ENCODE peak calls at places on chromosomes 13 and 19, in seven cellular contexts. One of them, this sample, is unnamed.

GRCh38 chr19:19463348-19464117 is 51.8 kb downstream of the TSSK6 start:
- DNase-seq in CD4-positive, CD25-positive, alpha-beta regulatory T cell: no peak
- DNase-seq in thyroid gland: peak
- DNase-seq in thoracic aorta: no peak
- DNase-seq in testis: no peak
- DNase-seq in aorta: peak
- DNase-seq in esophagus muscularis mucosa: no peak
- DNase-seq in this sample: no peak

GRCh38 chr13:111913790-111914189 is 153.2 kb upstream of the SOX1 start:
- DNase-seq in esophagus muscularis mucosa: peak
- DNase-seq in CD4-positive, CD25-positive, alpha-beta regulatory T cell: no peak
- DNase-seq in thoracic aorta: no peak
- DNase-seq in aorta: no peak
- DNase-seq in thyroid gland: no peak
- DNase-seq in testis: no peak
- DNase-seq in this sample: no peak

GRCh38 chr19:39112338-39112890 is 13.2 kb upstream of the PAK4 start:
- DNase-seq in aorta: no peak
- DNase-seq in testis: no peak
- DNase-seq in thoracic aorta: no peak
- DNase-seq in esophagus muscularis mucosa: no peak
- DNase-seq in thyroid gland: no peak
- DNase-seq in CD4-positive, CD25-positive, alpha-beta regulatory T cell: no peak
- DNase-seq in this sample: no peak

GRCh38 chr13:65292488-65292901 is 1937.6 kb downstream of the PCDH9 start:
- DNase-seq in thoracic aorta: no peak
- DNase-seq in testis: no peak
- DNase-seq in aorta: no peak
- DNase-seq in esophagus muscularis mucosa: no peak
- DNase-seq in CD4-positive, CD25-positive, alpha-beta regulatory T cell: no peak
- DNase-seq in thyroid gland: no peak
- DNase-seq in this sample: no peak

GRCh38 chr19:14102102-14102696 is 11.6 kb upstream of the SAMD1 start:
- DNase-seq in thoracic aorta: no peak
- DNase-seq in testis: no peak
- DNase-seq in thyroid gland: no peak
- DNase-seq in esophagus muscularis mucosa: no peak
- DNase-seq in aorta: no peak
- DNase-seq in CD4-positive, CD25-positive, alpha-beta regulatory T cell: no peak
- DNase-seq in this sample: no peak

GRCh38 chr19:48321372-48321621 is 4.1 kb upstream of the EMP3 start:
- DNase-seq in esophagus muscularis mucosa: peak
- DNase-seq in testis: peak
- DNase-seq in aorta: peak
- DNase-seq in thyroid gland: peak
- DNase-seq in CD4-positive, CD25-positive, alpha-beta regulatory T cell: peak
- DNase-seq in thoracic aorta: peak
- DNase-seq in this sample: peak

GRCh38 chr19:49761625-49762311 is 1.3 kb downstream of the TSKS start:
- DNase-seq in esophagus muscularis mucosa: no peak
- DNase-seq in aorta: no peak
- DNase-seq in CD4-positive, CD25-positive, alpha-beta regulatory T cell: no peak
- DNase-seq in testis: peak
- DNase-seq in thoracic aorta: no peak
- DNase-seq in thyroid gland: no peak
- DNase-seq in this sample: no peak

GRCh38 chr19:18109731-18110671 is 12.4 kb downstream of the MAST3 start:
- DNase-seq in CD4-positive, CD25-positive, alpha-beta regulatory T cell: peak
- DNase-seq in thoracic aorta: no peak
- DNase-seq in aorta: peak
- DNase-seq in esophagus muscularis mucosa: no peak
- DNase-seq in thyroid gland: peak
- DNase-seq in testis: peak
- DNase-seq in this sample: peak

GRCh38 chr13:112144616-112145220 is 77.8 kb downstream of the SOX1 start:
- DNase-seq in esophagus muscularis mucosa: no peak
- DNase-seq in aorta: no peak
- DNase-seq in thyroid gland: no peak
- DNase-seq in thoracic aorta: no peak
- DNase-seq in testis: no peak
- DNase-seq in CD4-positive, CD25-positive, alpha-beta regulatory T cell: no peak
- DNase-seq in this sample: no peak

GRCh38 chr19:36079389-36079788 is 24.7 kb downstream of the WDR62 start:
- DNase-seq in testis: no peak
- DNase-seq in CD4-positive, CD25-positive, alpha-beta regulatory T cell: no peak
- DNase-seq in esophagus muscularis mucosa: no peak
- DNase-seq in thoracic aorta: no peak
- DNase-seq in thyroid gland: no peak
- DNase-seq in aorta: no peak
- DNase-seq in this sample: no peak

GRCh38 chr13:33180009-33180804 is 105.3 kb downstream of the STARD13 start:
- DNase-seq in testis: no peak
- DNase-seq in thyroid gland: no peak
- DNase-seq in aorta: no peak
- DNase-seq in esophagus muscularis mucosa: no peak
- DNase-seq in CD4-positive, CD25-positive, alpha-beta regulatory T cell: no peak
- DNase-seq in thoracic aorta: no peak
- DNase-seq in this sample: no peak

GRCh38 chr19:15279326-15279904 is 47.2 kb upstream of the EPHX3 start:
- DNase-seq in esophagus muscularis mucosa: no peak
- DNase-seq in aorta: no peak
- DNase-seq in CD4-positive, CD25-positive, alpha-beta regulatory T cell: no peak
- DNase-seq in thoracic aorta: no peak
- DNase-seq in thyroid gland: no peak
- DNase-seq in testis: no peak
- DNase-seq in this sample: no peak

GRCh38 chr13:74047925-74048324 is 86.3 kb downstream of the KLF12 start:
- DNase-seq in CD4-positive, CD25-positive, alpha-beta regulatory T cell: no peak
- DNase-seq in thyroid gland: no peak
- DNase-seq in esophagus muscularis mucosa: no peak
- DNase-seq in testis: no peak
- DNase-seq in aorta: no peak
- DNase-seq in thoracic aorta: no peak
- DNase-seq in this sample: no peak

GRCh38 chr13:91809161-91809560 is 410.7 kb downstream of the GPC5 start:
- DNase-seq in thoracic aorta: no peak
- DNase-seq in CD4-positive, CD25-positive, alpha-beta regulatory T cell: no peak
- DNase-seq in testis: no peak
- DNase-seq in aorta: no peak
- DNase-seq in thyroid gland: no peak
- DNase-seq in esophagus muscularis mucosa: no peak
- DNase-seq in this sample: no peak
- H3K4me3 ChIP-seq in thoracic aorta: no peak
- H3K4me3 ChIP-seq in CD4-positive, CD25-positive, alpha-beta regulatory T cell: no peak
- H3K4me3 ChIP-seq in testis: no peak
- H3K4me3 ChIP-seq in aorta: no peak
- H3K4me3 ChIP-seq in thyroid gland: no peak
- H3K4me3 ChIP-seq in esophagus muscularis mucosa: no peak
- H3K4me3 ChIP-seq in this sample: no peak

DNA sequence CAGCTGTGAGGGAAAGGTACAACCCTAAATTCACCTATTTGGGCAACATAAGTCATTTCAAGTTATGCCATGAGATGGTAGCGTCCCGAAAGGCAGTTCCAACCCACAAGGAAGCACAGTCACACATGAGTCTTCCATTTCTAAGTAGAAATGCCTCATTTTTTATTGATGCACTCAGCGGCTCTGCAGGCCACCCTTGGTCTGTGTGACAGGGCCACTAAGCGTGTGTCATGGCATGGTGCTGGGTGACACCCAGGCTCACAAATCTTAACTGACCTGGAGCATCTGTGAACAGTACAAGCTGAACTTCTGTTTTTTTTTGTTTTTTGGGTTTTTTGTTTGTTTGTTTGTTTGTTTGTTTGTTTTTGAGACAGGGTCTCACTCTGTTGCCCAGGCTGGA is 15.1 kb downstream of the RAB20 start:
- DNase-seq in CD4-positive, CD25-positive, alpha-beta regulatory T cell: no peak
- DNase-seq in thoracic aorta: no peak
- DNase-seq in thyroid gland: no peak
- DNase-seq in aorta: peak
- DNase-seq in esophagus muscularis mucosa: no peak
- DNase-seq in testis: no peak
- DNase-seq in this sample: no peak
- H3K27ac ChIP-seq in CD4-positive, CD25-positive, alpha-beta regulatory T cell: no peak
- H3K27ac ChIP-seq in thoracic aorta: no peak
- H3K27ac ChIP-seq in thyroid gland: no peak
- H3K27ac ChIP-seq in aorta: no peak
- H3K27ac ChIP-seq in esophagus muscularis mucosa: peak
- H3K27ac ChIP-seq in testis: no peak
- H3K27ac ChIP-seq in this sample: no peak

GRCh38 chr19:13022111-13022858 is 27.0 kb downstream of the NFIX start:
- DNase-seq in testis: no peak
- DNase-seq in esophagus muscularis mucosa: no peak
- DNase-seq in thoracic aorta: no peak
- DNase-seq in aorta: no peak
- DNase-seq in CD4-positive, CD25-positive, alpha-beta regulatory T cell: no peak
- DNase-seq in thyroid gland: no peak
- DNase-seq in this sample: no peak
- H3K4me3 ChIP-seq in testis: no peak
- H3K4me3 ChIP-seq in esophagus muscularis mucosa: peak
- H3K4me3 ChIP-seq in thoracic aorta: peak
- H3K4me3 ChIP-seq in aorta: no peak
- H3K4me3 ChIP-seq in CD4-positive, CD25-positive, alpha-beta regulatory T cell: no peak
- H3K4me3 ChIP-seq in thyroid gland: no peak
- H3K4me3 ChIP-seq in this sample: no peak

GRCh38 chr13:59782696-59783095 is 381.0 kb downstream of the DIAPH3 start:
- DNase-seq in testis: no peak
- DNase-seq in esophagus muscularis mucosa: no peak
- DNase-seq in thyroid gland: no peak
- DNase-seq in aorta: no peak
- DNase-seq in thoracic aorta: no peak
- DNase-seq in CD4-positive, CD25-positive, alpha-beta regulatory T cell: no peak
- DNase-seq in this sample: no peak
- H3K27ac ChIP-seq in testis: no peak
- H3K27ac ChIP-seq in esophagus muscularis mucosa: no peak
- H3K27ac ChIP-seq in thyroid gland: no peak
- H3K27ac ChIP-seq in aorta: no peak
- H3K27ac ChIP-seq in thoracic aorta: no peak
- H3K27ac ChIP-seq in CD4-positive, CD25-positive, alpha-beta regulatory T cell: no peak
- H3K27ac ChIP-seq in this sample: no peak

GRCh38 chr19:55451522-55452380 is 8.7 kb upstream of the SHISA7 start:
- DNase-seq in testis: no peak
- DNase-seq in aorta: no peak
- DNase-seq in thoracic aorta: no peak
- DNase-seq in thyroid gland: no peak
- DNase-seq in esophagus muscularis mucosa: no peak
- DNase-seq in CD4-positive, CD25-positive, alpha-beta regulatory T cell: no peak
- DNase-seq in this sample: no peak
- H3K4me3 ChIP-seq in testis: peak
- H3K4me3 ChIP-seq in aorta: no peak
- H3K4me3 ChIP-seq in thoracic aorta: peak
- H3K4me3 ChIP-seq in thyroid gland: no peak
- H3K4me3 ChIP-seq in esophagus muscularis mucosa: peak
- H3K4me3 ChIP-seq in CD4-positive, CD25-positive, alpha-beta regulatory T cell: no peak
- H3K4me3 ChIP-seq in this sample: no peak

DNA sequence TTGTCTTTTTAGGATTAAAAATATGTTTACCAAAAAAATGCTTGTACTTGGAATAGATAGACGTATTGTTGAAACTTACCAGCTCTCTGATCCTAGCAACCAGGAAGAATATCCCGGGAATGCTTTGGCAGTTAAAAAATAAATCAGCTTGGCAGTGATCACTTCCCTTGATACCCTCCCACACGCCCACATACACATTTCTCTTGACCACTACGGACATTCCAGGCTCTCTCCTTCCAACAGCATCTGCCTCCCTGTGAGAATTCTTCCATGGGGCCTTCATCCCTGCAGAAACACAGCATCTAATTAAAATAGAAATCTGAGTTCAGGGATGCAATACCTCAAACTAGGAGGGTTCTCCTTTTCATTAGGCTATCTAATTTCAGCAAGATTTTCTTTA is 57.9 kb downstream of the THSD1 start:
- DNase-seq in testis: no peak
- DNase-seq in thyroid gland: no peak
- DNase-seq in CD4-positive, CD25-positive, alpha-beta regulatory T cell: no peak
- DNase-seq in thoracic aorta: no peak
- DNase-seq in esophagus muscularis mucosa: no peak
- DNase-seq in aorta: no peak
- DNase-seq in this sample: no peak
- H3K27ac ChIP-seq in testis: no peak
- H3K27ac ChIP-seq in thyroid gland: no peak
- H3K27ac ChIP-seq in CD4-positive, CD25-positive, alpha-beta regulatory T cell: no peak
- H3K27ac ChIP-seq in thoracic aorta: no peak
- H3K27ac ChIP-seq in esophagus muscularis mucosa: no peak
- H3K27ac ChIP-seq in aorta: no peak
- H3K27ac ChIP-seq in this sample: no peak

This sample was measured in naive thymus-derived CD4-positive, alpha-beta T cell.